ENCODE peak calls at places on chromosomes 1 and 21, in four cellular contexts. K is colonic mucosa, S is astrocyte, Z is GM12878. J is an unnamed sample.

GRCh38 chr1:26129778-26130177 is 18.2 kb downstream of the PDIK1L start:
- DNase-seq in K (no peak), S (no peak), Z (no peak), J (no peak)

GRCh38 chr21:35225573-35225972 is 176.5 kb upstream of the RUNX1 start:
- DNase-seq in K (no peak), S (no peak), Z (no peak), J (no peak)

GRCh38 chr21:29318354-29318753 is 19.6 kb downstream of the BACH1 start:
- DNase-seq in K (no peak), S (peak), Z (no peak), J (no peak)

GRCh38 chr1:20896824-20897223 is 109.7 kb upstream of the HP1BP3 start:
- DNase-seq in K (no peak), S (peak), Z (no peak), J (no peak)

GRCh38 chr1:195714248-195714647 is 894.0 kb downstream of the KCNT2 start:
- DNase-seq in K (no peak), S (peak), Z (no peak), J (no peak)

GRCh38 chr1:61344711-61345110 is 262.4 kb downstream of the NFIA start:
- DNase-seq in K (no peak), S (peak), Z (no peak), J (no peak)

GRCh38 chr21:39633770-39634181 is 21.0 kb downstream of the B3GALT5 start:
- DNase-seq in K (no peak), S (peak), Z (no peak), J (no peak)

GRCh38 chr21:38349111-38349746 is 92.4 kb downstream of the KCNJ15 start:
- DNase-seq in K (no peak), S (peak), Z (no peak), J (peak)

GRCh38 chr1:160090760-160091159 is 7.7 kb downstream of the IGSF8 start:
- DNase-seq in K (no peak), S (no peak), Z (no peak), J (no peak)

GRCh38 chr1:205950280-205950679 is 7.0 kb upstream of the SLC26A9 start:
- DNase-seq in K (no peak), S (peak), Z (no peak), J (no peak)

GRCh38 chr1:33825506-33825905 is 38.4 kb upstream of the HMGB4 start:
- DNase-seq in K (no peak), S (no peak), Z (no peak), J (peak)

GRCh38 chr1:12604114-12604874 is 13.7 kb downstream of the DHRS3 start:
- DNase-seq in K (peak), S (peak), Z (no peak), J (peak)

GRCh38 chr21:21851205-21851604 is 853.0 kb downstream of the NCAM2 start:
- DNase-seq in K (no peak), S (no peak), Z (no peak), J (no peak)

GRCh38 chr1:2205191-2205952 is 10.8 kb upstream of the FAAP20 start:
- DNase-seq in K (peak), S (peak), Z (peak), J (peak)

GRCh38 chr1:204128464-204128963 is 23.3 kb downstream of the ETNK2 start:
- DNase-seq in K (no peak), S (no peak), Z (no peak), J (no peak)

GRCh38 chr1:110687244-110687643 is 12.5 kb upstream of the KCNA3 start:
- DNase-seq in K (no peak), S (no peak), Z (no peak), J (no peak)

GRCh38 chr1:42916839-42917495 is 41.7 kb downstream of the SLC2A1 start:
- DNase-seq in K (no peak), S (no peak), Z (no peak), J (no peak)

GRCh38 chr1:54985556-54985955 is 5.1 kb downstream of the TMEM61 start:
- DNase-seq in K (no peak), S (no peak), Z (no peak), J (no peak)

GRCh38 chr1:178055779-178056471 is 38.0 kb upstream of the RASAL2 start:
- DNase-seq in K (peak), S (no peak), Z (peak), J (peak)

GRCh38 chr1:60850084-60850483 is 232.3 kb upstream of the NFIA start:
- DNase-seq in K (no peak), S (no peak), Z (no peak), J (no peak)

GRCh38 chr21:37561941-37562919 is 195.7 kb downstream of the DYRK1A start:
- DNase-seq in K (no peak), S (no peak), Z (no peak), J (no peak)

GRCh38 chr1:112715264-112716053 is at the start of gene PPM1J:
- DNase-seq in K (peak), S (peak), Z (peak), J (peak)

GRCh38 chr21:17519208-17519738 is 6.4 kb downstream of the CXADR start:
- DNase-seq in K (no peak), S (no peak), Z (no peak), J (no peak)

GRCh38 chr1:26302733-26303405 is 3.6 kb downstream of the UBXN11 start:
- DNase-seq in K (no peak), S (peak), Z (no peak), J (peak)

GRCh38 chr1:183812686-183813569 is 8.0 kb downstream of the RGL1 start:
- DNase-seq in K (no peak), S (peak), Z (no peak), J (peak)

GRCh38 chr1:101235696-101236545 is 898 bp upstream of the S1PR1 start:
- DNase-seq in K (peak), S (peak), Z (peak), J (peak)

GRCh38 chr21:29193907-29194306 is 63.5 kb downstream of the MAP3K7CL start:
- DNase-seq in K (no peak), S (no peak), Z (no peak), J (no peak)

GRCh38 chr1:10816233-10816632 is 19.8 kb upstream of the CASZ1 start:
- DNase-seq in K (no peak), S (no peak), Z (no peak), J (no peak)

GRCh38 chr1:10814312-10814711 is 17.9 kb upstream of the CASZ1 start:
- DNase-seq in K (no peak), S (no peak), Z (no peak), J (no peak)

GRCh38 chr1:10813801-10814200 is 17.4 kb upstream of the CASZ1 start:
- DNase-seq in K (no peak), S (no peak), Z (no peak), J (no peak)

GRCh38 chr1:10815863-10816195 is 19.4 kb upstream of the CASZ1 start:
- DNase-seq in K (peak), S (no peak), Z (no peak), J (no peak)

DNA sequence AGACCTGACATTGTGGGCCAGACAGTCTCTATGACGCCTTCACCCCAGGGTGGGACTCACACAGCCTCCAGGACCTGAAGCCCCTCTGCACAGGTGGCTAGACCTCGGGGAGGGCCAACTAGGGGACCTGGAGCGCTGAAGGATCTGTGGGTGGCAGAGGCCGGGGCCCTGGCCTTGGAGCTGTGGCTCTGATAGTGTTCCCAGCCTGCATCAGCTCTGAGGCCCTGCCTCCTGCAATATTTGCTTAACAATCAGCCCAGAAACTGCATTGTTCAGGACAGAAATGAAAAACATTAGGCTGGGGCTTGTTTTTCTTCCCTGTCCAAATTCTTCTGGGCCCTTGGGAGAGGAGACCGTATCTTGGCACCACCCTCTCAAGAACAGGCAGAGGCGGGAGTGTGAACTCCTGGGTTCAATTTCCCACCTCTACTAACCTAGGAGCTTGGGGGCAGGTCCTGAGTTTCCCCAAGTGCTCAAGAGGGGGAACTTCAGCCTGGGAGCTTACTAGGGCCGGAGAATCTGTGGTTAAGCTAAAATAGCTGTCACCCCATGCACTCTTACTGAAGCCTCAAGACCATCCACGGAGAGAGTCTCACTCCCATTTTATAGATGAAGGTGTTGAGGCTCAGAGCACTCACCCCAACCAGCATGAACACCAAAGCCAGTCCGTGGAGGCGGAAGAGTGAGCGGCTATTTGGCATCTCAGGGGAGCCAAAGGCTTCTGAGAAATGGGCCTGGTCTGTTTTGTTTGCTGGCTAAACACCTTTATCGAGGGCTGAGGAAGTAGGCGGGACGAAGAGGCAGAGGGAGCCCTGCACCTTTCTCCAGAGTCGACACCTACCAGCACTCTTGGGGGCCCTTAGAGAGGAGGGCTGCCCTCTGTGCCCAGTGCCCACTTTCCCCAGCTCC is 18.8 kb upstream of the CASZ1 start:
- DNase-seq in K (peak), S (no peak), Z (no peak), J (peak)
- H3K9ac ChIP-seq in K (peak), S (no peak), Z (no peak), J (no peak)

GRCh38 chr1:25080294-25081209 is 150.5 kb upstream of the RUNX3 start:
- DNase-seq in K (no peak), S (no peak), Z (no peak), J (no peak)
- H3K27ac ChIP-seq in K (no peak), S (no peak), Z (no peak), J (no peak)

GRCh38 chr21:33396966-33397365 is 6.2 kb upstream of the IFNGR2 start:
- DNase-seq in K (no peak), S (peak), Z (no peak), J (no peak)
- H3K9ac ChIP-seq in K (no peak), S (peak), Z (no peak), J (no peak)

DNA sequence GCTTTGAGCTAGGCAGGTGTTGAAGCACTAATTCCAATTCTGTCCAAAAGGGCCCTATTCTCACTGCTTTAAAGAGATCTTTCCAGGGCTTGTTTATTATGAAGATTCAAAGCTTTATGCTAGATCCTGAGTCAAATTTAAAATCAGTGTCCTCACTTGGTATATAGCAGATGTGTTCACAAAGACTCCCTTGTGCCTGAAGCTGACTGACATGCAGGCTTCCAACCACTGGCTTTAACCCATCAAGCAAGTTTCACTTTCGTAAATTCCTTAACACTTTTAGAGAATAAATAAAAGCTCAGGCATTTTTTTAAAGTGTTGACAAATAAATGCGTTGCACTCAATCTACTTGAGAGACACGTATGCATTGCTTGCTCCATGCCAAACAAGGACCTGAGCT is 245.5 kb upstream of the ZP4 start:
- DNase-seq in K (no peak), S (no peak), Z (no peak), J (no peak)
- H3K27ac ChIP-seq in K (no peak), S (no peak), Z (no peak), J (no peak)

DNA sequence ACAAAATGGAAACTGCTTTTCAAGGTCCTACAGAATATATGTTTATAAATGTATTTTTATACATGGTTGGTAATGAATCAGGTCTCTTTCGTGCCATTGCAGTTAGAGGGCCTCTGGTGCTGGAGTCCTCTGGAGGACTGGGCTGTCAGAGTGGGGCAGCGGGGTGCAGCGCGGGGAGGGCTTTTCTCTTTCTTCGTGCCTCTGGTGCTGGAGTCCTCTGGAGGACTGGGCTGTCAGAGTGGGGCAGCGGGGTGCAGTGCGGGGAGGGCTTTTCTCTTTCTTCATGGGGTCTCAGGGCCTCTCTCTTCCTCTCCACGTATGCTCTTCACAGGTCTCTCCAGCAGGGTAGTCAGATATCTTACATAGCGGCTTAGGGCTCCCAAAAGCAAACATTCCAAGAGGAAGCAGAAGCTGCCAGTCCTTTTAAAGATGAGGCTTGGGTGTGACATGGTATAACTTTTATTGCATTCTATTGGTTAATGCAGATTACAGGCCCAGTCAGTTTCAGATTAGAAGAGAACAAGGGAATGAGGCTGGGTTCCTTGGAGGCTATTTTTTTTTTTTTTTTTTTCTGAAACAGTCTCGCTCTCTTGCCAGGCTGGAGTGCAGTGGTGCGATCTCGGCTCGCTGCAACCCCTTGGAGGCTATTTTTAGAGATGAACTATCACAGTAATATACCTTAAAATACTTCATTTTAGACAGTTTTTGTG is 13.1 kb downstream of the SDCCAG8 start:
- DNase-seq in K (no peak), S (peak), Z (no peak), J (peak)
- H3K9ac ChIP-seq in K (no peak), S (peak), Z (no peak), J (no peak)